ENCODE peak calls at places on chromosomes 7 and 10, in ten cellular contexts. J, L, G, X, S, H, Y, W, C and O are unnamed samples.

GRCh38 chr10:22420787-22421517 is 75.7 kb downstream of the SPAG6 start:
- DNase-seq in Y (no peak), L (no peak), J (peak), W (no peak), C (no peak), X (no peak), S (no peak), H (no peak), G (no peak), O (no peak)

GRCh38 chr7:127287133-127287532 is 34.4 kb upstream of the GRM8 start:
- DNase-seq in C (no peak), J (no peak), W (no peak), Y (no peak), L (no peak), X (no peak), H (no peak), S (no peak), G (no peak), O (no peak)

GRCh38 chr7:40544277-40544723 is 409.5 kb downstream of the SUGCT start:
- DNase-seq in C (no peak), H (no peak), S (no peak), L (no peak), W (no peak), Y (no peak), J (peak), G (no peak), X (no peak), O (no peak)

GRCh38 chr10:70490142-70490541 is 11.6 kb downstream of the PALD1 start:
- DNase-seq in L (no peak), W (no peak), G (no peak), S (no peak), C (no peak), J (no peak), H (no peak), Y (no peak), X (no peak), O (no peak)

GRCh38 chr7:156308976-156309620 is 331.5 kb upstream of the RNF32 start:
- DNase-seq in G (no peak), L (no peak), W (peak), J (no peak), C (no peak), H (no peak), X (no peak), Y (no peak), S (no peak), O (no peak)

GRCh38 chr10:52533986-52534385 is 219.9 kb downstream of the DKK1 start:
- DNase-seq in C (no peak), X (no peak), Y (no peak), G (no peak), H (no peak), L (no peak), J (no peak), S (no peak), W (no peak), O (no peak)

GRCh38 chr10:125061557-125062243 is 98.7 kb downstream of the CTBP2 start:
- DNase-seq in X (no peak), G (no peak), C (no peak), J (no peak), W (no peak), S (no peak), Y (no peak), L (no peak), H (no peak), O (no peak)

GRCh38 chr10:122060250-122060649 is 71.3 kb downstream of the TACC2 start:
- DNase-seq in G (no peak), J (no peak), W (no peak), L (no peak), S (peak), H (no peak), Y (peak), X (no peak), C (no peak), O (no peak)

GRCh38 chr7:79090543-79090942 is 362.9 kb downstream of the MAGI2 start:
- DNase-seq in W (no peak), J (peak), H (no peak), G (no peak), L (no peak), X (no peak), C (no peak), S (no peak), Y (peak), O (no peak)

GRCh38 chr7:52197234-52197633 is 838.2 kb upstream of the POM121L12 start:
- DNase-seq in W (no peak), G (no peak), S (no peak), H (no peak), X (no peak), Y (no peak), J (no peak), C (no peak), L (no peak), O (no peak)

GRCh38 chr7:3910041-3910440 is 609.0 kb downstream of the SDK1 start:
- DNase-seq in G (no peak), H (no peak), J (no peak), S (no peak), L (no peak), X (no peak), W (peak), C (no peak), Y (no peak), O (no peak)

GRCh38 chr10:110501142-110501937 is 3.6 kb downstream of the DUSP5 start:
- DNase-seq in W (peak), C (no peak), J (peak), H (peak), L (peak), G (no peak), Y (peak), S (peak), X (no peak), O (no peak)

GRCh38 chr7:139071683-139072082 is 35.8 kb upstream of the ZC3HAV1L start:
- DNase-seq in H (no peak), J (no peak), W (no peak), X (no peak), Y (no peak), L (no peak), G (no peak), C (no peak), S (no peak), O (no peak)

GRCh38 chr7:28855538-28856217 is 102.5 kb downstream of the TRIL start:
- DNase-seq in H (no peak), Y (peak), G (no peak), C (no peak), S (peak), X (no peak), L (no peak), J (peak), W (no peak), O (no peak)

GRCh38 chr7:66939325-66939724 is 18.3 kb downstream of the TMEM248 start:
- DNase-seq in L (no peak), H (no peak), S (no peak), J (no peak), X (no peak), W (no peak), G (no peak), C (no peak), Y (no peak), O (no peak)

GRCh38 chr10:13158401-13158800 is 3.0 kb upstream of the MCM10 start:
- DNase-seq in G (no peak), J (no peak), S (no peak), C (no peak), L (no peak), X (no peak), W (no peak), Y (no peak), H (peak), O (no peak)

GRCh38 chr7:121901026-121901425 is 28.1 kb downstream of the PTPRZ1 start:
- DNase-seq in L (no peak), X (no peak), G (no peak), S (no peak), C (no peak), W (no peak), H (no peak), Y (no peak), J (no peak), O (no peak)

GRCh38 chr7:107591410-107591809 is 11.4 kb downstream of the BCAP29 start:
- DNase-seq in S (no peak), W (no peak), X (no peak), Y (no peak), J (no peak), H (no peak), L (no peak), C (no peak), G (no peak), O (no peak)

GRCh38 chr10:61662794-61663259 is at the start of gene CABCOCO1:
- DNase-seq in S (no peak), L (peak), W (peak), H (no peak), X (peak), G (peak), C (no peak), J (peak), Y (peak), O (no peak)

GRCh38 chr10:43057831-43058340 is 19.0 kb upstream of the RET start:
- DNase-seq in H (no peak), X (no peak), L (no peak), J (no peak), S (no peak), G (no peak), C (no peak), Y (no peak), W (no peak), O (no peak)

GRCh38 chr10:104251443-104251842 is 3.2 kb upstream of the GSTO1 start:
- DNase-seq in H (no peak), G (no peak), L (no peak), S (no peak), C (no peak), J (no peak), W (no peak), X (no peak), Y (no peak), O (no peak)

GRCh38 chr7:151178236-151178635 is 8.8 kb downstream of the ASB10 start:
- DNase-seq in G (no peak), H (no peak), X (no peak), C (no peak), L (no peak), W (no peak), J (no peak), Y (no peak), S (no peak), O (no peak)

GRCh38 chr7:11760372-11760771 is 71.6 kb downstream of the THSD7A start:
- DNase-seq in X (no peak), G (no peak), Y (no peak), S (peak), H (no peak), W (no peak), L (no peak), C (no peak), J (peak), O (no peak)

GRCh38 chr10:110995301-110995700 is 75.9 kb downstream of the SHOC2 start:
- DNase-seq in J (no peak), G (no peak), L (no peak), W (no peak), C (no peak), S (no peak), H (no peak), Y (no peak), X (no peak), O (no peak)

GRCh38 chr7:69691734-69692133 is 93.5 kb downstream of the AUTS2 start:
- DNase-seq in C (no peak), X (no peak), W (no peak), J (no peak), S (no peak), G (no peak), H (no peak), Y (no peak), L (no peak), O (no peak)

GRCh38 chr10:2282194-2282593 is 544.9 kb upstream of the ADARB2 start:
- DNase-seq in C (no peak), L (no peak), H (no peak), Y (no peak), X (no peak), G (no peak), W (no peak), J (no peak), S (no peak), O (no peak)

GRCh38 chr7:134602921-134603394 is 43.7 kb upstream of the BPGM start:
- DNase-seq in G (no peak), J (peak), S (peak), L (no peak), Y (peak), C (no peak), H (no peak), X (no peak), W (no peak), O (no peak)

GRCh38 chr10:62817120-62817762 is 1.1 kb upstream of the EGR2 start:
- DNase-seq in H (peak), G (peak), W (no peak), Y (peak), S (no peak), J (peak), X (no peak), C (peak), L (no peak), O (peak)

GRCh38 chr7:37109853-37110252 is 338.8 kb downstream of the ELMO1 start:
- DNase-seq in J (peak), Y (no peak), G (no peak), C (no peak), S (no peak), L (no peak), H (no peak), X (no peak), W (no peak), O (no peak)

GRCh38 chr10:125940515-125940914 is 44.2 kb downstream of the FANK1 start:
- DNase-seq in H (no peak), C (no peak), X (no peak), L (no peak), Y (no peak), J (no peak), S (no peak), G (no peak), W (no peak), O (no peak)

GRCh38 chr10:79292789-79293746 is 54.2 kb upstream of the PPIF start:
- DNase-seq in H (no peak), C (no peak), L (no peak), G (no peak), W (no peak), X (no peak), Y (no peak), J (peak), S (no peak), O (peak)

GRCh38 chr10:130547368-130547767 is 411.2 kb downstream of the GLRX3 start:
- DNase-seq in S (no peak), G (no peak), X (no peak), Y (no peak), W (no peak), C (no peak), H (no peak), L (no peak), J (no peak), O (no peak)

GRCh38 chr7:70044064-70044463 is 445.8 kb downstream of the AUTS2 start:
- DNase-seq in C (no peak), W (no peak), X (no peak), H (no peak), L (no peak), G (no peak), Y (no peak), J (no peak), S (no peak), O (no peak)

GRCh38 chr7:157784114-157784835 is 447.5 kb downstream of the DNAJB6 start:
- DNase-seq in W (no peak), H (no peak), X (no peak), J (no peak), C (no peak), S (no peak), L (no peak), Y (no peak), G (no peak), O (no peak)

GRCh38 chr10:71665456-71665855 is 54.1 kb downstream of the C10orf105 start:
- DNase-seq in Y (no peak), W (no peak), G (no peak), L (no peak), C (no peak), S (no peak), J (no peak), H (no peak), X (no peak), O (no peak)

GRCh38 chr10:58593008-58593407 is 80.3 kb downstream of the BICC1 start:
- DNase-seq in S (no peak), C (no peak), H (no peak), G (no peak), L (no peak), X (no peak), Y (no peak), J (no peak), W (no peak), O (peak)

GRCh38 chr7:6642861-6643640 is 5.9 kb downstream of the ZNF316 start:
- DNase-seq in J (no peak), S (no peak), C (no peak), W (no peak), L (no peak), H (no peak), Y (no peak), X (no peak), G (no peak), O (no peak)

GRCh38 chr7:134565643-134566136 is 16.8 kb downstream of the AKR1B15 start:
- DNase-seq in L (no peak), S (peak), X (no peak), G (no peak), Y (peak), J (peak), C (no peak), H (no peak), W (no peak), O (no peak)